ENCODE peak calls at places on chromosomes 16 and 17, in four cellular contexts. One of them, this sample, is unnamed.

GRCh38 chr17:5510776-5511175 is 24.4 kb downstream of the MIS12 start:
- DNase-seq in endothelial cell: no peak
- DNase-seq in WTC11: no peak
- DNase-seq in coronary artery: no peak
- DNase-seq in this sample: no peak

GRCh38 chr17:48194097-48194550 is 86.6 kb downstream of the SNX11 start:
- DNase-seq in WTC11: no peak
- DNase-seq in endothelial cell: no peak
- DNase-seq in coronary artery: no peak
- DNase-seq in this sample: no peak

GRCh38 chr16:89557230-89557935 is 3.1 kb upstream of the RPL13 start:
- DNase-seq in coronary artery: no peak
- DNase-seq in endothelial cell: peak
- DNase-seq in WTC11: peak
- DNase-seq in this sample: peak

GRCh38 chr17:36945160-36945559 is 3.6 kb upstream of the AATF start:
- DNase-seq in WTC11: no peak
- DNase-seq in coronary artery: no peak
- DNase-seq in endothelial cell: no peak
- DNase-seq in this sample: no peak

GRCh38 chr17:20989991-20990855 is 52.6 kb downstream of the USP22 start:
- DNase-seq in WTC11: no peak
- DNase-seq in endothelial cell: no peak
- DNase-seq in coronary artery: peak
- DNase-seq in this sample: no peak

GRCh38 chr17:48952904-48953303 is 8.3 kb upstream of the SNF8 start:
- DNase-seq in endothelial cell: no peak
- DNase-seq in coronary artery: no peak
- DNase-seq in WTC11: no peak
- DNase-seq in this sample: no peak

GRCh38 chr17:13498184-13498583 is 103.5 kb downstream of the HS3ST3A1 start:
- DNase-seq in coronary artery: no peak
- DNase-seq in endothelial cell: no peak
- DNase-seq in WTC11: no peak
- DNase-seq in this sample: no peak

GRCh38 chr16:30953511-30954124 is 3.9 kb upstream of the SETD1A start:
- DNase-seq in endothelial cell: peak
- DNase-seq in coronary artery: no peak
- DNase-seq in WTC11: peak
- DNase-seq in this sample: no peak

GRCh38 chr16:60991886-60992285 is 1044.4 kb downstream of the CDH8 start:
- DNase-seq in WTC11: no peak
- DNase-seq in endothelial cell: no peak
- DNase-seq in coronary artery: no peak
- DNase-seq in this sample: no peak

GRCh38 chr17:27552467-27552779 is 78.6 kb upstream of the LGALS9 start:
- DNase-seq in coronary artery: no peak
- DNase-seq in endothelial cell: no peak
- DNase-seq in WTC11: no peak
- DNase-seq in this sample: no peak

DNA sequence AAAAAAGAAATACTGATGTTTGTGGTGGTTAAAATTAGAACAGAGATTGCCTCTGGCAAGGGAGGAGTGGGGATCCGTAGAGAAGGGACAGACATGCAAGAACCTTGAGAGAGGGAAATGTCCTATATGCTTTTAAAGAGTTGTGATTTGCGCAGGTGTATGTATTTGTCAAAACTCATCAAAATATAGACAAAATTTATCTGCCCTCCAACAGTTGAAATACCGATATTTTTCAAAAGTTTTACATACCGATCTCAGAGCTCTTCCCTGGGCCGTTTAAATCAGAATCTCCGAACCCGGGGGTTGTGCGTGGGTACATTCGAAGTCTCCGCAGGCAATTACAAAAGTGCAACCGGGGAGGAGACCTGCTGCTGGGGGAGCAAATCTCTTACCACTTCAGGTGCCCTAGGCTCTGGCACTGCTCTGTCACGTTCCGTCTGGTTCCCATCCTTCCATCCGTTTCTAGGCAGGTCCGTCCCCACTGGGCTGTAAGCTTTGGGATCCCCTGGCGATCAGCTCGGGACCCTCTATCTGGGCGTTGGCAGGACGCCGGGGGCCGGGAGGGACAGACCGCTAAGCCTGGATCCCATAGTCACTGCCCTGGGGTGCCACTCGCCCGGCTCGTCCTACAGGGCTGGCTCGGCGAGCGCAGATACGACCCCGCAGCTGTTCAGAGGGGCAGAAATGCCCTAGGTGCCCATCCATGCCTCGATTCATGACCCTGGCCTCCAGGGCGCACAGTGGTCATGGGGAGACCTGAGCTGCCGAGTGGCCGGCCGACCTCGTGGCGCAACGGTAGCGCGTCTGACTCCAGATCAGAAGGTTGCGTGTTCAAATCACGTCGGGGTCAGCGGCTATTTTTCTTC is 4.2 kb downstream of the BORCS6 start:
- DNase-seq in endothelial cell: peak
- DNase-seq in coronary artery: peak
- DNase-seq in WTC11: peak
- DNase-seq in this sample: peak
- TF ChIP-seq CTCF in endothelial cell: no peak
- TF ChIP-seq CTCF in coronary artery: no peak
- TF ChIP-seq CTCF in WTC11: no peak
- TF ChIP-seq CTCF in this sample: no peak

DNA sequence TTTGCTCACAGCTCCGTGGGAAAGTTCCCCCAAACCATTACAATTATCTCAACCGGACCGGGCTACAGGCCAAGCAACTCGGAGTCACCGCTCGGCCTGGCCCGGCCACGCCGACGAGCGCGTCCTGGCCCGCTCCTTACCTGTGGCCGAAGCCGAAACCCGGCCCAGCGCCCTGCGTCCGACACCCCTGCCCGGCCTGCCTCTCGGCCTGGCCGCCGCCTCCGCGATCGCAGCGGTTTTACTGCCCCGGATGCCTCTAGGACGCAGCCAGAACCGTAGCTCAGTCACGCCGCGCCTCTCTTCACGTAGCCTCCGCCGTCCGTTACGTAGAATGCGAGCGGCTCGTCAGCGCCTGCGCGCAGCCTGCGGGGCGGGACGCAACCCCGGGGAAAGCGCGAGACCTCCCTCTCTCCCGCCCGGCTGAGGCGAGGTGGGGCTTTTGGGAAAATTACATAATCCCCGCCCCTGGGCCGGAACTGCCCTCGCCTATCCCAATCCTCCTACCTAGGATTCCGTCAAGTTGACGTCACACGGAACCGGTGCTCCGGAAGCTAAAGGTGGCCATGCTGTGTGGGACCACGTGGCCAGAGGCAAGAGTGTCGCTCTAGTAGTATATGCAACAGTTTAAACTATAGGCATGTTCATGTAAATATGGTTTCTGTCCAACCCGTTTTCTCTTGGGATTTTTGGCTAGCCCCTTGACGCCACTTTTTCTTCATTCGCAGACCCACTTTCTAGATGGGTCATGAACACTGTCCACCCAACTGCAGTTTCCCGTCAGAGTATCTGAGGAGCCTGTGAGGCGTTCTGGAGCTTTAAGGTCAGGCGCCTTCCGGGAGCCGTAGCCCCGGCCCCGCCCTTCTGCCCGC is at the start of gene CCDC47:
- DNase-seq in coronary artery: peak
- DNase-seq in endothelial cell: peak
- DNase-seq in WTC11: peak
- DNase-seq in this sample: peak
- TF ChIP-seq CTCF in coronary artery: no peak
- TF ChIP-seq CTCF in endothelial cell: no peak
- TF ChIP-seq CTCF in WTC11: no peak
- TF ChIP-seq CTCF in this sample: no peak

GRCh38 chr17:78922876-78923498 is 2.2 kb downstream of the TIMP2 start:
- DNase-seq in coronary artery: no peak
- DNase-seq in endothelial cell: no peak
- DNase-seq in WTC11: no peak
- DNase-seq in this sample: no peak

GRCh38 chr17:78924481-78925151 is 571 bp downstream of the TIMP2 start:
- DNase-seq in endothelial cell: peak
- DNase-seq in WTC11: peak
- DNase-seq in coronary artery: no peak
- DNase-seq in this sample: no peak

GRCh38 chr17:78925662-78926555 is 722 bp upstream of the TIMP2 start:
- DNase-seq in WTC11: no peak
- DNase-seq in coronary artery: peak
- DNase-seq in endothelial cell: peak
- DNase-seq in this sample: no peak

GRCh38 chr17:78923660-78924453 is 1.3 kb downstream of the TIMP2 start:
- DNase-seq in WTC11: peak
- DNase-seq in endothelial cell: no peak
- DNase-seq in coronary artery: no peak
- DNase-seq in this sample: no peak

GRCh38 chr17:78925234-78925633 is at the start of gene TIMP2:
- DNase-seq in coronary artery: peak
- DNase-seq in WTC11: peak
- DNase-seq in endothelial cell: peak
- DNase-seq in this sample: peak
- TF ChIP-seq CTCF in coronary artery: no peak
- TF ChIP-seq CTCF in WTC11: no peak
- TF ChIP-seq CTCF in endothelial cell: peak
- TF ChIP-seq CTCF in this sample: peak

GRCh38 chr17:80927791-80928216 is 63.8 kb upstream of the CHMP6 start:
- DNase-seq in endothelial cell: peak
- DNase-seq in WTC11: no peak
- DNase-seq in coronary artery: no peak
- DNase-seq in this sample: no peak

GRCh38 chr17:80925668-80926067 is 66.0 kb upstream of the CHMP6 start:
- DNase-seq in WTC11: no peak
- DNase-seq in coronary artery: no peak
- DNase-seq in endothelial cell: no peak
- DNase-seq in this sample: no peak

GRCh38 chr17:80924807-80925610 is 66.6 kb upstream of the CHMP6 start:
- DNase-seq in coronary artery: no peak
- DNase-seq in endothelial cell: no peak
- DNase-seq in WTC11: no peak
- DNase-seq in this sample: no peak

GRCh38 chr17:80924111-80924806 is 67.4 kb upstream of the CHMP6 start:
- DNase-seq in coronary artery: no peak
- DNase-seq in endothelial cell: no peak
- DNase-seq in WTC11: no peak
- DNase-seq in this sample: no peak

GRCh38 chr17:80926601-80927250 is 64.9 kb upstream of the CHMP6 start:
- DNase-seq in WTC11: no peak
- DNase-seq in coronary artery: no peak
- DNase-seq in endothelial cell: no peak
- DNase-seq in this sample: no peak
- TF ChIP-seq CTCF in WTC11: no peak
- TF ChIP-seq CTCF in coronary artery: no peak
- TF ChIP-seq CTCF in endothelial cell: no peak
- TF ChIP-seq CTCF in this sample: no peak

GRCh38 chr17:67801626-67802175 is 23.6 kb upstream of the BPTF start:
- DNase-seq in WTC11: peak
- DNase-seq in endothelial cell: no peak
- DNase-seq in coronary artery: no peak
- DNase-seq in this sample: no peak
- TF ChIP-seq CTCF in WTC11: peak
- TF ChIP-seq CTCF in endothelial cell: no peak
- TF ChIP-seq CTCF in coronary artery: no peak
- TF ChIP-seq CTCF in this sample: no peak

This sample was measured in osteocyte.